ENCODE peak calls at places on chromosomes 2 and 18, in eight cellular contexts. F is A673, Z is lower lobe of right lung, M is tibial artery, N is ovary, T is adrenal gland, S is heart left ventricle, E is MM.1S. W is an unnamed sample. For H3K9me3, the result is how much of the 10 kb centered on the place peaks cover.

GRCh38 chr2:183179156-183179555 is 54.9 kb downstream of the NUP35 start:
- DNase-seq in S (no peak), F (no peak), E (peak), Z (no peak), T (no peak), N (no peak), M (no peak), W (no peak)

GRCh38 chr18:9137168-9138066 is 836 bp downstream of the ANKRD12 start:
- DNase-seq in N (peak), M (peak), T (peak), S (peak), Z (peak), E (peak), F (peak), W (peak)

GRCh38 chr2:102336502-102336945 is 19.1 kb upstream of the IL18R1 start:
- DNase-seq in Z (no peak), S (no peak), F (no peak), E (no peak), N (no peak), M (no peak), T (peak), W (peak)

GRCh38 chr2:225103737-225104141 is 61.5 kb upstream of the DOCK10 start:
- DNase-seq in M (no peak), N (no peak), F (no peak), Z (no peak), E (no peak), S (no peak), T (no peak), W (no peak)

GRCh38 chr2:61437170-61437569 is 33.7 kb downstream of the USP34 start:
- DNase-seq in N (no peak), M (no peak), F (no peak), E (no peak), Z (no peak), S (no peak), T (no peak), W (no peak)

GRCh38 chr18:67426477-67426876 is 90.0 kb downstream of the DSEL start:
- DNase-seq in E (no peak), Z (no peak), N (no peak), S (no peak), F (no peak), T (no peak), M (no peak), W (no peak)

GRCh38 chr2:19251554-19251953 is 106.9 kb downstream of the OSR1 start:
- DNase-seq in Z (no peak), M (no peak), T (no peak), S (no peak), E (no peak), F (no peak), N (no peak), W (no peak)

GRCh38 chr2:15687243-15687642 is 95.6 kb downstream of the DDX1 start:
- DNase-seq in E (no peak), M (no peak), F (no peak), T (no peak), S (no peak), Z (no peak), N (no peak), W (no peak)

GRCh38 chr2:179877601-179878364 is 16.4 kb upstream of the ZNF385B start:
- DNase-seq in M (no peak), Z (no peak), T (no peak), F (no peak), S (no peak), N (no peak), E (no peak), W (no peak)

GRCh38 chr18:44536619-44537018 is 144.1 kb upstream of the SETBP1 start:
- DNase-seq in Z (no peak), E (no peak), T (no peak), F (no peak), S (no peak), M (no peak), N (no peak), W (no peak)

GRCh38 chr2:212979799-212980198 is 171.6 kb downstream of the IKZF2 start:
- DNase-seq in T (no peak), E (no peak), F (no peak), S (no peak), Z (no peak), M (no peak), N (no peak), W (no peak)

GRCh38 chr2:198101688-198102087 is 297.3 kb downstream of the PLCL1 start:
- DNase-seq in T (no peak), M (no peak), S (no peak), F (no peak), Z (no peak), N (no peak), E (no peak), W (no peak)

GRCh38 chr2:33550206-33550605 is 48.9 kb downstream of the FAM98A start:
- DNase-seq in N (no peak), S (no peak), M (no peak), F (no peak), Z (no peak), E (no peak), T (no peak), W (no peak)

GRCh38 chr2:38033651-38034050 is 42.3 kb downstream of the CYP1B1 start:
- DNase-seq in T (no peak), N (no peak), E (no peak), Z (no peak), F (no peak), S (no peak), M (no peak), W (no peak)

GRCh38 chr2:150997066-150997465 is 264.6 kb downstream of the RBM43 start:
- DNase-seq in M (no peak), E (no peak), N (no peak), T (no peak), S (no peak), F (no peak), Z (no peak), W (no peak)

GRCh38 chr2:70620020-70620419 is 66.4 kb upstream of the TGFA start:
- DNase-seq in T (no peak), N (no peak), S (no peak), E (peak), M (no peak), F (no peak), Z (no peak), W (no peak)

GRCh38 chr18:2486426-2486825 is 84.9 kb downstream of the METTL4 start:
- DNase-seq in N (no peak), E (no peak), T (no peak), M (no peak), Z (no peak), F (no peak), S (no peak), W (no peak)

DNA sequence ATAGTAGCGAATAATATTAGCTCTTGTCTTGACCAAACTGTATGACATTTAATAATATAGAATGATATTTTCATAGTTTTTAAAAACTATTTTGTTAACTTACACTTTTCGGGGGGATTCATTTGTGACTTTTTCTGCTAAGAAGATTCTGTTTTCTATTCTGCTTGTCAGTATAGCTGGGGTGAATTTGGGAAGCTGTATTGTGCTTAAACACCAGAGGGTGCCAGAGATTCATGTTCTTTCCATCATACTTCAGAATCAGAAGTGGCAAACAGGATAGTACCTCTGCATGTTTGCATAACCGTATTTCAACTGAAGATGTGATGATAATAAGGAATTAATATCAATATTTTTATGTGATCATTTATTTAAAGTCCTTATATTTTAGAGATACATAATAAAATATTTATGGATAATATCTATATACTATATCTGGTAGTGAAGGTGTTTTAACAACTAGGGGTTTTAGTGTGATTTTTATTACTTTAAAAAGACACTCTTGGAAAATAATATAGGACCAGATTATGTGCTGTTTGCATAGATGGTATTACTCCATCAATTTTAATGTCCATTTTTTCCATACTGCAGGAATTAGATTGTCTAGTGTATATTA is 81.0 kb downstream of the TAF4B start:
- DNase-seq in S (no peak), M (no peak), F (peak), N (no peak), Z (no peak), T (no peak), E (peak), W (peak)
- TF ChIP-seq CTCF in S (peak), M (peak), F (peak), N (no peak), Z (peak), T (peak), E (peak), W (peak)

DNA sequence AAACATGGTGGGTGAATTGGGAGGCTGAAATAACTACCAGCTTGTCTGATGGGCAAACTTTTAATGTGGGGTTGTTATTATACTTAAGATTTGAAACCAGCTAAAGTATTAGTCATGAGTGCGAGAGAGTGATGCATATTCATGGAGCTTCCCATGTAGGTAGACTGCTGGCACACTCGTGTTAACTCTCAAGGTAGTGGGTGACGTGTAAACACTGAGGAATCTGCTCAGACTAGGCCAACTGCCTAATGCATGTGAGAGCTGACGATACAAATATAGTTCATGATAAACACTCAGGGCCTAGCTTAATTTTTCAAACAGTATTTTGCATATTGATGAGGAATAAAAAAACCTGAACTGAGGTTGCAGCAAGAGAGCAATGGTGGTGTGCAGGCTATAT is 1165.7 kb upstream of the PIK3C3 start:
- DNase-seq in Z (no peak), E (no peak), T (no peak), N (no peak), F (no peak), M (no peak), S (no peak), W (no peak)
- H3K9me3 ChIP-seq in Z (under half), E (under half), T (under half), N (under half), F (under half), M (under half), S (under half), W (under half)

GRCh38 chr2:199458017-199458805 is 472 bp upstream of the SATB2 start:
- DNase-seq in F (peak), N (peak), T (peak), E (peak), M (no peak), S (no peak), Z (peak), W (no peak)

GRCh38 chr2:199457147-199458016 is at the start of gene SATB2:
- DNase-seq in Z (peak), T (peak), S (peak), F (peak), E (peak), N (peak), M (no peak), W (no peak)

GRCh38 chr2:199460101-199460671 is 2.4 kb upstream of the SATB2 start:
- DNase-seq in S (no peak), Z (no peak), F (peak), T (no peak), E (no peak), N (no peak), M (no peak), W (no peak)

GRCh38 chr2:199459286-199460100 is 1.8 kb upstream of the SATB2 start:
- DNase-seq in N (peak), S (peak), M (peak), Z (peak), F (peak), E (peak), T (peak), W (peak)

DNA sequence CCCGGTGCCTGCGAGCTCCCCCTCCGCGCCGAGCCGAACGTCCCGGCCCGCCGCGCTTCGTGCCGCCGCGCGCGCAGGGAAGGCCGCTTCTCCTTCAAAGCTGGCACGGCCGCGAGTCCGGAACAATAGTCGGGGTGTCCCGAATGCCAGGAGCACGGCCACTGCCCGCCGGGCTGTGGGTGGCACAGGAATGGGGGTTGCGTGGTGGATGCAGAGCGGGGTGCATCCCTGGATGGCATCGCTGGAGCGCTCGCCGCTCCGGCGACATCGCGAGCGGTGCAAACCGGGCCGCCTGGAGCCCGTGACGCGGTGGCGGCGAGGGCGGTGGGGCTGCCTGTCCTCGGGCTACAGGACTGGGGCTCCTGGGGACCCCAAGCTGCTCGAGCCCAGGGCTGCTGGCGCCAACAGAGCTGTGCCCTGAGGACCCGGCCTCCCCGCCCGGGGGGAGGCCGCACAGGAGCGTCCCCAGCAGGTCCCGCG is 1.1 kb upstream of the SATB2 start:
- DNase-seq in T (no peak), M (no peak), S (peak), E (no peak), N (peak), Z (peak), F (no peak), W (no peak)
- TF ChIP-seq CTCF in T (no peak), M (no peak), S (no peak), E (no peak), N (no peak), Z (no peak), F (no peak), W (no peak)

DNA sequence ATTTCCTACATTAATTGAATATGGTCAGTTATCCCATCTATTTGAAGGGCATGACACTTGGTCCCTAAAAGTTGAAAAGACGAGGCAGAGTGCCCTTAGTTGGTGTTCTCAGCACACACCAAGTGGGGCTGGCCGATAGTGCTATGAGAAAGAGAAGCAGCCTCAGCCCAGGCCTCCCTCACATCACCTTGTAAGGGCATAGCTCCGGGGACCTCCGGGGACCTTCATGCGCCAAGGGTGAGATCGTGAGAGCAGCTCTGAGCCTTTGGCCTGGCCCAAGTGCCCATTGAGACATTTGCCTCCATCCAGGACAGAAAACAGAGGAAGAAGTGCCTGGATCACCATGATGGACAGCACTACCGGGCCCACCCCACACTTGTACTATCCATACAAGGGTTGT is 244.3 kb upstream of the COPS8 start:
- DNase-seq in M (peak), T (no peak), E (no peak), S (no peak), N (no peak), Z (no peak), F (no peak), W (no peak)
- H3K9me3 ChIP-seq in M (under half), T (under half), E (under half), S (under half), N (under half), Z (under half), F (under half), W (under half)

GRCh38 chr2:26086155-26086634 is 52.3 kb downstream of the RAB10 start:
- DNase-seq in E (no peak), N (no peak), F (peak), Z (no peak), T (no peak), M (no peak), S (no peak), W (no peak)

GRCh38 chr2:26089337-26089736 is 55.5 kb downstream of the RAB10 start:
- DNase-seq in N (no peak), E (no peak), T (no peak), Z (no peak), F (no peak), M (no peak), S (no peak), W (no peak)

GRCh38 chr2:26088038-26088643 is 54.3 kb downstream of the RAB10 start:
- DNase-seq in T (no peak), F (peak), Z (no peak), N (no peak), S (no peak), E (no peak), M (no peak), W (no peak)

GRCh38 chr2:26081601-26082000 is 47.7 kb downstream of the RAB10 start:
- DNase-seq in N (no peak), Z (no peak), F (no peak), S (no peak), M (no peak), E (no peak), T (no peak), W (no peak)

DNA sequence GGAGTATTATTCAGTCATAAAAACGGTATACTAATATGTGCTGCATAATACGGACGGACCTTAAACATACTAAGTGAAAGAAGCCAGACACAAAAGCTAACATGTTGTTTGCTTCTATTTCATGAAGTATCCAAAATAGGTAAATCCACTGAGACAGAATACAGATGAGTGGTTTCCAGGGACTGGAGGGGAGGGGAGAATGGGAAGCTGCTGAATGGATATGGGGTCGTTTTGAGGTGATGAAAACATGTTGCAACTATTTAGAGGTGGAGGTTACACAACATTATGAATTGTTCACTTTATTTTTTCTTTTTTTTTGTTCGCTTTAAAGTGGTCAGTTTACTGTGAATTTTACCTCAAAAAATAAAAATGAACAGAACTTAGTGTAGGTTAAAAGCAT is 52.9 kb downstream of the RAB10 start:
- DNase-seq in Z (no peak), M (no peak), S (no peak), N (no peak), F (no peak), E (no peak), T (no peak), W (no peak)
- TF ChIP-seq CTCF in Z (no peak), M (no peak), S (no peak), N (no peak), F (no peak), E (no peak), T (no peak), W (no peak)

DNA sequence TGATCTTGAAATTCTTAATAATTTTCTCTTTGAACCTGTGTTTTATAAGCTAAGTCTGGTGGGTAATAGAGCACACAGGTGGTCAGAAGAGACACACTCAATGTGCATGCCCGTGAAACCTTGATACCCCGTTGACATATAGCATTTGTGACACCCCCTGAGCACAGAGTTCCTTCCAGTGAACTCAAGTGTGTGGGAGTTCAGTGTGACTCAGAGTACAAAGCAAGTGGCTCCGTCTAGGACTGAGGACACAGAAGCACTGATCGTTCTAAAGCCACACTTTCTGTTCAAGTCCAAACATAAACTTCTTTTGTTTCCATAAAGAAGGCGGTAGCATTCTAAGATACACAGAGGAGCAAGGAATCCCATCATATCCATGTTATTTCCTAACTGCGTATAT is 523.6 kb downstream of the PID1 start:
- DNase-seq in F (no peak), N (no peak), E (no peak), M (no peak), S (no peak), Z (no peak), T (no peak), W (no peak)
- H3K9me3 ChIP-seq in F (under half), N (under half), E (under half), M (under half), S (under half), Z (under half), T (under half), W (under half)

DNA sequence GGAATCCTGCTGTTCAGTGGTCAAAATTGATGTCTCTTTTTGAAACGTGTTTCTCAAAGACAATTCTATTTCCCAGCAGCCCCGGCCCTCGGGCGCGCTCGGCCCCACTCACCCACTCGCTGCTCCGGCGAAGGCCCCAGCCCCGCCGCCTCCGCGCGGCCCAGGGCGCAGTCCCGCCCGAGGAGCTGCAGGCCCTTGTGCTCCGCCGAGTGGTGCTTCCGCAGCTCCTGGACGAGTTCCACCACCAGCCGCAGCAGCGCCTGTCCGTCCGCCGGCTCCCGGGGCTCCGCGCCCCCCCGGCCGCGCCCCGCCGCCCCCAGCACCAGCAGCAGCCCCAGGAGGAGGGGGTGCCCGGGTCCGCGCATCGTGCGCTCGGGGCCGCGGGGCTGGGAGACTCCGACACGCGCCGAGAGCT is 413 bp downstream of the ALKAL2 start:
- DNase-seq in T (peak), E (no peak), F (peak), N (peak), M (no peak), S (no peak), Z (peak), W (no peak)
- TF ChIP-seq CTCF in T (no peak), E (no peak), F (no peak), N (no peak), M (no peak), S (no peak), Z (no peak), W (no peak)

GRCh38 chr2:67032091-67032490 is 365.0 kb upstream of the ETAA1 start:
- DNase-seq in F (no peak), S (no peak), N (no peak), Z (no peak), T (no peak), M (no peak), E (no peak), W (no peak)
- H3K9me3 ChIP-seq in F (under half), S (under half), N (under half), Z (under half), T (under half), M (under half), E (under half), W (under half)

W was measured in heart right ventricle.